ENCODE peak calls at places on chromosomes 12 and 14, in six cellular contexts. C, Y, D, U, Z and L are unnamed samples.

GRCh38 chr12:56032006-56032405 is 9.7 kb upstream of the RPS26 start:
- DNase-seq in C (no peak), Y (no peak), D (no peak), U (no peak), Z (no peak), L (no peak)

GRCh38 chr14:95679995-95680735 is 6.1 kb upstream of the TCL1B start:
- DNase-seq in C (no peak), Y (peak; percentile 63), D (no peak), U (no peak), Z (peak; percentile 58), L (no peak)

GRCh38 chr14:71478542-71478941 is 453.7 kb upstream of the RGS6 start:
- DNase-seq in C (no peak), Y (no peak), D (peak; percentile 35), U (no peak), Z (peak; percentile 7), L (peak; percentile 77)

GRCh38 chr12:96687719-96688118 is 198.3 kb downstream of the CFAP54 start:
- DNase-seq in C (no peak), Y (no peak), D (no peak), U (no peak), Z (no peak), L (no peak)

GRCh38 chr14:76836029-76836630 is 9.9 kb downstream of the LRRC74A start:
- DNase-seq in C (no peak), Y (peak; percentile 61), D (no peak), U (no peak), Z (no peak), L (no peak)

GRCh38 chr14:68282479-68283377 is 463.1 kb downstream of the RAD51B start:
- DNase-seq in C (no peak), Y (no peak), D (no peak), U (no peak), Z (peak; percentile 75), L (no peak)

GRCh38 chr12:6771509-6772330 is 600 bp upstream of the LAG3 start:
- DNase-seq in C (no peak), Y (no peak), D (no peak), U (no peak), Z (no peak), L (no peak)

GRCh38 chr14:21039059-21039422 is 3.1 kb upstream of the RNASE7 start:
- DNase-seq in C (no peak), Y (peak; percentile 96), D (no peak), U (peak; percentile 35), Z (no peak), L (no peak)

GRCh38 chr12:107650977-107651376 is 34.6 kb upstream of the PWP1 start:
- DNase-seq in C (no peak), Y (no peak), D (no peak), U (no peak), Z (no peak), L (no peak)

GRCh38 chr12:41621288-41621687 is 433.2 kb downstream of the PDZRN4 start:
- DNase-seq in C (peak; percentile 22), Y (no peak), D (no peak), U (no peak), Z (no peak), L (no peak)

GRCh38 chr12:91492648-91493047 is 310.0 kb upstream of the DCN start:
- DNase-seq in C (no peak), Y (no peak), D (no peak), U (no peak), Z (no peak), L (no peak)

GRCh38 chr14:89327771-89328212 is 89.2 kb downstream of the FOXN3 start:
- DNase-seq in C (no peak), Y (no peak), D (no peak), U (no peak), Z (no peak), L (no peak)

GRCh38 chr14:54669759-54670630 is 103.1 kb downstream of the SAMD4A start:
- DNase-seq in C (no peak), Y (no peak), D (peak; percentile 67), U (no peak), Z (no peak), L (no peak)

GRCh38 chr14:75280831-75281690 is 2.4 kb downstream of the FOS start:
- DNase-seq in C (no peak), Y (peak; percentile 72), D (no peak), U (no peak), Z (no peak), L (no peak)

GRCh38 chr12:108823804-108824203 is 33.6 kb downstream of the SSH1 start:
- DNase-seq in C (no peak), Y (no peak), D (peak; percentile 35), U (no peak), Z (no peak), L (no peak)

GRCh38 chr14:22737052-22737451 is 29.4 kb upstream of the OXA1L start:
- DNase-seq in C (no peak), Y (no peak), D (no peak), U (peak; percentile 14), Z (no peak), L (no peak)

GRCh38 chr12:80702889-80703605 is 4.4 kb upstream of the MYF6 start:
- DNase-seq in C (peak; percentile 16), Y (no peak), D (peak; percentile 60), U (no peak), Z (peak; percentile 3), L (no peak)

GRCh38 chr12:50073712-50074111 is 11.4 kb upstream of the SMARCD1 start:
- DNase-seq in C (no peak), Y (no peak), D (no peak), U (no peak), Z (no peak), L (no peak)

GRCh38 chr14:45526715-45527549 is 273.9 kb upstream of the MIS18BP1 start:
- DNase-seq in C (peak; percentile 48), Y (peak; percentile 62), D (peak; percentile 19), U (peak; percentile 38), Z (peak; percentile 37), L (peak; percentile 75)

GRCh38 chr12:45794422-45794821 is 64.9 kb downstream of the ARID2 start:
- DNase-seq in C (no peak), Y (no peak), D (no peak), U (no peak), Z (no peak), L (no peak)

GRCh38 chr12:29223431-29223830 is 74.4 kb downstream of the FAR2 start:
- DNase-seq in C (no peak), Y (no peak), D (no peak), U (no peak), Z (no peak), L (no peak)

GRCh38 chr14:26163761-26164160 is 434.1 kb downstream of the NOVA1 start:
- DNase-seq in C (peak; percentile 69), Y (no peak), D (no peak), U (no peak), Z (no peak), L (peak; percentile 10)

GRCh38 chr12:56128669-56129209 is 672 bp downstream of the ESYT1 start:
- DNase-seq in C (no peak), Y (no peak), D (no peak), U (no peak), Z (no peak), L (no peak)

GRCh38 chr12:116317986-116318737 is 40.7 kb upstream of the MED13L start:
- DNase-seq in C (no peak), Y (peak; percentile 47), D (no peak), U (no peak), Z (no peak), L (no peak)

GRCh38 chr14:33647385-33647786 is 303.5 kb downstream of the EGLN3 start:
- DNase-seq in C (no peak), Y (no peak), D (peak; percentile 91), U (no peak), Z (no peak), L (no peak)

GRCh38 chr12:52865090-52865944 is 16.5 kb upstream of the KRT78 start:
- DNase-seq in C (peak; percentile 38), Y (peak; percentile 81), D (peak; percentile 78), U (peak; percentile 63), Z (peak; percentile 25), L (peak; percentile 72)

GRCh38 chr14:21070083-21070609 is at the start of gene ARHGEF40:
- DNase-seq in C (peak; percentile 46), Y (peak; percentile 78), D (no peak), U (peak; percentile 31), Z (peak; percentile 36), L (no peak)

GRCh38 chr12:47025349-47025748 is 54.1 kb upstream of the PCED1B start:
- DNase-seq in C (no peak), Y (no peak), D (no peak), U (no peak), Z (no peak), L (no peak)

GRCh38 chr14:52902971-52903385 is 47.9 kb downstream of the FERMT2 start:
- DNase-seq in C (no peak), Y (no peak), D (no peak), U (no peak), Z (no peak), L (no peak)

GRCh38 chr14:68981539-68981976 is 2.5 kb upstream of the ACTN1 start:
- DNase-seq in C (no peak), Y (no peak), D (no peak), U (no peak), Z (no peak), L (no peak)

GRCh38 chr12:30850684-30851083 is 75.9 kb upstream of the TSPAN11 start:
- DNase-seq in C (no peak), Y (no peak), D (no peak), U (no peak), Z (peak; percentile 3), L (no peak)